ENCODE peak calls at places on chromosomes 1 and 21, in seven cellular contexts. K is substantia nigra, R is germinal center, U is lung, G is Caki2, J is transverse colon, C is hypothalamus. N is an unnamed sample.

GRCh38 chr1:68057564-68057963 is 7.1 kb upstream of the DIRAS3 start:
- DNase-seq in K (no peak), R (no peak), U (no peak), G (no peak), J (no peak), C (no peak), N (peak)

GRCh38 chr1:213560226-213560625 is 427.5 kb upstream of the PROX1 start:
- DNase-seq in K (no peak), R (no peak), U (no peak), G (no peak), J (no peak), C (no peak), N (no peak)

GRCh38 chr1:19582318-19582717 is 61.8 kb upstream of the NBL1 start:
- DNase-seq in K (no peak), R (peak), U (peak), G (peak), J (peak), C (no peak), N (peak)

GRCh38 chr1:24117722-24118409 is 5.9 kb upstream of the MYOM3 start:
- DNase-seq in K (no peak), R (no peak), U (no peak), G (peak), J (peak), C (no peak), N (no peak)

GRCh38 chr1:204112876-204113730 is 38.7 kb downstream of the ETNK2 start:
- DNase-seq in K (no peak), R (no peak), U (no peak), G (no peak), J (no peak), C (no peak), N (no peak)

GRCh38 chr1:94048413-94049164 is 72.4 kb downstream of the ABCA4 start:
- DNase-seq in K (no peak), R (no peak), U (no peak), G (no peak), J (no peak), C (no peak), N (no peak)

GRCh38 chr1:10032287-10032589 is 520 bp upstream of the UBE4B start:
- DNase-seq in K (no peak), R (no peak), U (no peak), G (no peak), J (no peak), C (no peak), N (no peak)

GRCh38 chr1:154342836-154343472 is 17.6 kb downstream of the ATP8B2 start:
- DNase-seq in K (no peak), R (no peak), U (no peak), G (no peak), J (peak), C (no peak), N (no peak)

GRCh38 chr21:36255650-36256047 is 64.3 kb upstream of the MORC3 start:
- DNase-seq in K (no peak), R (peak), U (no peak), G (no peak), J (no peak), C (no peak), N (no peak)

GRCh38 chr1:109161836-109162606 is 48.1 kb downstream of the ELAPOR1 start:
- DNase-seq in K (no peak), R (no peak), U (peak), G (no peak), J (no peak), C (no peak), N (no peak)

GRCh38 chr1:47948126-47948525 is 49.1 kb downstream of the TRABD2B start:
- DNase-seq in K (peak), R (no peak), U (no peak), G (no peak), J (no peak), C (no peak), N (no peak)

GRCh38 chr1:212624976-212625501 is 16.5 kb downstream of the ATF3 start:
- DNase-seq in K (no peak), R (no peak), U (no peak), G (no peak), J (no peak), C (no peak), N (no peak)

GRCh38 chr1:83760211-83760978 is 238.5 kb downstream of the TTLL7 start:
- DNase-seq in K (no peak), R (no peak), U (no peak), G (no peak), J (no peak), C (no peak), N (no peak)

GRCh38 chr1:3378411-3379208 is 75.9 kb upstream of the ARHGEF16 start:
- DNase-seq in K (no peak), R (no peak), U (no peak), G (no peak), J (no peak), C (no peak), N (no peak)

GRCh38 chr1:9293512-9294439 is 1.1 kb downstream of the SPSB1 start:
- DNase-seq in K (no peak), R (peak), U (no peak), G (peak), J (peak), C (no peak), N (no peak)

GRCh38 chr21:32569261-32570230 is 15.8 kb downstream of the TCP10L start:
- DNase-seq in K (peak), R (peak), U (peak), G (peak), J (peak), C (no peak), N (peak)

GRCh38 chr1:15758537-15758936 is at the start of gene FBLIM1:
- DNase-seq in K (no peak), R (no peak), U (no peak), G (no peak), J (no peak), C (no peak), N (no peak)

GRCh38 chr1:222829868-222830267 is 15.0 kb downstream of the DISP1 start:
- DNase-seq in K (no peak), R (no peak), U (no peak), G (no peak), J (no peak), C (no peak), N (no peak)

GRCh38 chr1:14758962-14759361 is 160.5 kb downstream of the KAZN start:
- DNase-seq in K (no peak), R (no peak), U (no peak), G (no peak), J (no peak), C (no peak), N (no peak)

GRCh38 chr1:169648709-169649108 is 18.8 kb upstream of the SELP start:
- DNase-seq in K (no peak), R (no peak), U (no peak), G (no peak), J (no peak), C (no peak), N (no peak)

GRCh38 chr1:16015491-16015890 is 2.4 kb downstream of the HSPB7 start:
- DNase-seq in K (no peak), R (no peak), U (no peak), G (no peak), J (no peak), C (no peak), N (no peak)

GRCh38 chr1:24277420-24278169 is 41.6 kb upstream of the GRHL3 start:
- DNase-seq in K (no peak), R (no peak), U (no peak), G (no peak), J (no peak), C (no peak), N (peak)

GRCh38 chr1:58431847-58432246 is 114.7 kb downstream of the OMA1 start:
- DNase-seq in K (no peak), R (no peak), U (no peak), G (no peak), J (no peak), C (no peak), N (no peak)

GRCh38 chr1:31586376-31587327 is 10.3 kb downstream of the TINAGL1 start:
- DNase-seq in K (no peak), R (no peak), U (no peak), G (no peak), J (no peak), C (no peak), N (no peak)

GRCh38 chr1:25700626-25701025 is 84.0 kb downstream of the MAN1C1 start:
- DNase-seq in K (no peak), R (no peak), U (no peak), G (no peak), J (no peak), C (no peak), N (no peak)

GRCh38 chr1:224203243-224204016 is 20.4 kb downstream of the DEGS1 start:
- DNase-seq in K (peak), R (peak), U (no peak), G (peak), J (peak), C (no peak), N (no peak)

GRCh38 chr1:30732277-30732996 is 9.1 kb upstream of the MATN1 start:
- DNase-seq in K (no peak), R (peak), U (no peak), G (no peak), J (no peak), C (no peak), N (no peak)

GRCh38 chr1:40944841-40945430 is 34.6 kb upstream of the CTPS1 start:
- DNase-seq in K (no peak), R (no peak), U (no peak), G (peak), J (no peak), C (no peak), N (no peak)

GRCh38 chr1:152725261-152725660 is 17.3 kb downstream of the LCE4A start:
- DNase-seq in K (no peak), R (no peak), U (no peak), G (no peak), J (no peak), C (no peak), N (no peak)

GRCh38 chr21:43307677-43308070 is 119.3 kb downstream of the SIK1 start:
- DNase-seq in K (no peak), R (no peak), U (no peak), G (no peak), J (no peak), C (no peak), N (no peak)

GRCh38 chr21:23488245-23488644 is 2119.0 kb downstream of the MRPL39 start:
- DNase-seq in K (no peak), R (no peak), U (no peak), G (no peak), J (no peak), C (no peak), N (no peak)

GRCh38 chr1:243715285-243715684 is 134.8 kb downstream of the AKT3 start:
- DNase-seq in K (no peak), R (no peak), U (no peak), G (no peak), J (no peak), C (no peak), N (no peak)

GRCh38 chr1:193083365-193084088 is 21.7 kb downstream of the GLRX2 start:
- DNase-seq in K (no peak), R (peak), U (no peak), G (no peak), J (no peak), C (no peak), N (no peak)

GRCh38 chr1:152107984-152108898 is 7.0 kb downstream of the TCHH start:
- DNase-seq in K (no peak), R (no peak), U (no peak), G (no peak), J (no peak), C (no peak), N (no peak)

GRCh38 chr1:222928212-222928611 is 113.4 kb downstream of the DISP1 start:
- DNase-seq in K (no peak), R (no peak), U (peak), G (no peak), J (peak), C (peak), N (peak)

GRCh38 chr1:64932962-64933295 is 33.4 kb downstream of the JAK1 start:
- DNase-seq in K (no peak), R (no peak), U (no peak), G (no peak), J (no peak), C (no peak), N (no peak)

GRCh38 chr1:18494304-18494703 is 13.6 kb downstream of the KLHDC7A start:
- DNase-seq in K (no peak), R (no peak), U (no peak), G (no peak), J (no peak), C (no peak), N (no peak)

GRCh38 chr1:145962157-145963102 is 1.9 kb downstream of the ANKRD34A start:
- DNase-seq in K (peak), R (peak), U (no peak), G (no peak), J (peak), C (peak), N (peak)

GRCh38 chr1:147500309-147500839 is 40.9 kb upstream of the BCL9 start:
- DNase-seq in K (no peak), R (no peak), U (no peak), G (no peak), J (no peak), C (no peak), N (no peak)

N was measured in cerebellar cortex.